ENCODE peak calls at places on chromosomes 3 and 15, in nine cellular contexts. F is HFF-Myc; H is hippocampal formation; C is glutamatergic neuron; G is stimulated activated CD4-positive, alpha-beta T cell treated with anti-CD3 and anti-CD28 coated beads, Interleukin-2, amount 100 ng/mL, for 24 hours; B is amygdala; I is NCI-H69; X is hepatic stellate cell; N is mesenteric fat pad. P is an unnamed sample.

GRCh38 chr3:174132421-174133042 is 726.6 kb upstream of the NAALADL2 start:
- DNase-seq in X (no peak), I (no peak), C (no peak), G (no peak), B (no peak), H (no peak), F (no peak), N (no peak), P (no peak)

GRCh38 chr3:191762323-191762960 is 301.5 kb downstream of the PYDC2 start:
- DNase-seq in H (no peak), B (no peak), I (peak; percentile 81), N (no peak), C (no peak), F (peak; percentile 4), X (no peak), G (no peak), P (peak; percentile 85)

GRCh38 chr3:189324538-189325138 is 152.9 kb downstream of the TPRG1 start:
- DNase-seq in H (no peak), B (no peak), F (peak; percentile 75), G (peak; percentile 78), C (no peak), N (no peak), X (no peak), I (peak; percentile 96), P (peak; percentile 89)

GRCh38 chr3:127226451-127226850 is 33.5 kb downstream of the PRR23E start:
- DNase-seq in I (no peak), G (no peak), H (no peak), X (no peak), F (no peak), N (no peak), C (no peak), B (no peak), P (no peak)

GRCh38 chr3:13937131-13937530 is 57.3 kb upstream of the WNT7A start:
- DNase-seq in G (no peak), C (no peak), B (no peak), N (no peak), F (no peak), H (no peak), I (no peak), X (no peak), P (no peak)

GRCh38 chr15:76252249-76252648 is 59.0 kb downstream of the ETFA start:
- DNase-seq in F (no peak), G (no peak), N (no peak), C (no peak), H (no peak), X (no peak), I (no peak), B (no peak), P (no peak)

GRCh38 chr3:176554264-176554663 is 643.0 kb downstream of the TBL1XR1 start:
- DNase-seq in B (no peak), N (no peak), G (no peak), X (no peak), I (no peak), F (no peak), C (no peak), H (no peak), P (no peak)

GRCh38 chr15:60316961-60317360 is 80.8 kb downstream of the ANXA2 start:
- DNase-seq in N (no peak), H (no peak), F (no peak), C (no peak), G (no peak), B (no peak), X (no peak), I (no peak), P (no peak)

GRCh38 chr3:197468866-197469382 is 86.8 kb downstream of the BDH1 start:
- DNase-seq in X (peak; percentile 53), I (peak; percentile 38), C (no peak), B (no peak), F (no peak), H (no peak), N (no peak), G (no peak), P (peak; percentile 58)

GRCh38 chr3:135908225-135908624 is 57.3 kb upstream of the PPP2R3A start:
- DNase-seq in X (no peak), N (no peak), H (no peak), F (no peak), C (no peak), I (no peak), B (no peak), G (no peak), P (peak; percentile 35)

GRCh38 chr3:71581981-71582611 is 1.4 kb downstream of the FOXP1 start:
- DNase-seq in H (peak; percentile 63), N (peak; percentile 93), B (no peak), F (no peak), X (peak; percentile 24), C (peak; percentile 63), G (peak; percentile 69), I (peak; percentile 77), P (no peak)

GRCh38 chr15:94266000-94266399 is 34.6 kb downstream of the MCTP2 start:
- DNase-seq in X (no peak), F (no peak), B (no peak), I (no peak), N (no peak), C (no peak), G (no peak), H (no peak), P (no peak)

GRCh38 chr3:17179381-17180205 is 294.8 kb downstream of the PLCL2 start:
- DNase-seq in B (no peak), X (peak; percentile 34), I (peak; percentile 69), H (no peak), F (no peak), N (no peak), C (peak; percentile 67), G (no peak), P (peak; percentile 82)

P was measured in LHCN-M2.